ENCODE peak calls at places on chromosomes 12 and 14, in four cellular contexts. F, D, C and U are unnamed samples.

GRCh38 chr12:95802482-95803264 is 12.1 kb upstream of the NTN4 start:
- DNase-seq in F (no peak), D (no peak), C (peak), U (peak)

GRCh38 chr14:80522936-80523335 is 311.6 kb upstream of the DIO2 start:
- DNase-seq in F (no peak), D (no peak), C (no peak), U (no peak)

GRCh38 chr14:95256011-95256775 is 63.5 kb downstream of the CLMN start:
- DNase-seq in F (no peak), D (no peak), C (no peak), U (no peak)

GRCh38 chr14:37544407-37544806 is 50.6 kb downstream of the FOXA1 start:
- DNase-seq in F (no peak), D (no peak), C (peak), U (no peak)

GRCh38 chr12:26631846-26632245 is 201.1 kb downstream of the ITPR2 start:
- DNase-seq in F (no peak), D (no peak), C (no peak), U (peak)

GRCh38 chr12:54175130-54175963 is 13.4 kb downstream of the SMUG1 start:
- DNase-seq in F (no peak), D (no peak), C (peak), U (no peak)

GRCh38 chr14:51908086-51908485 is 47.7 kb downstream of the GNG2 start:
- DNase-seq in F (no peak), D (no peak), C (no peak), U (no peak)

GRCh38 chr12:67519824-67520433 is 128.6 kb upstream of the DYRK2 start:
- DNase-seq in F (no peak), D (no peak), C (no peak), U (no peak)

GRCh38 chr12:45426294-45426693 is 210.4 kb downstream of the ANO6 start:
- DNase-seq in F (no peak), D (no peak), C (no peak), U (no peak)

GRCh38 chr12:49018282-49019119 is at the start of gene PRKAG1:
- DNase-seq in F (peak), D (peak), C (peak), U (peak)
- TF ChIP-seq CTCF in F (peak), D (peak), C (peak), U (peak)

DNA sequence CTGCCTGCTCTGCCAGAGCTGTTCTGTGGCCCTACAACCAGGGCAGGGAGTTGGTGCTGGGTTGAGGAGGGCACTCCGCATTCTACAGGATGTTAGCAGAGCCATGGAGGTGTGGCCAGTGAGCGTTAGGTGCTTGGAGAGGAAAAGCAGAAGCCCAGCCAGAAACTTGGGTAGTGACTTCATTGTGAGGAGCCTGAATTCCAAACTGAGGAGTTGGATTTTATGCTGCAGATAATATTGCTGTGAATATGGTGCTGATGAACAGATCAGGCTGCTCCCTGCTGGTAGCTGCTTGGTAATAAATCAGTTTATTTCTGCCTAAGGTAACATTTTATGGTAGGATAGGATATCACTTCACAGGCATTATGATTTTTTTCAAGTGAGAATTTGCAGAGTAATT is 7.1 kb upstream of the CCDC175 start:
- DNase-seq in F (no peak), D (no peak), C (no peak), U (peak)
- H3K4me3 ChIP-seq in F (no peak), D (no peak), C (no peak), U (no peak)

GRCh38 chr14:96975116-96975515 is 177.9 kb downstream of the VRK1 start:
- DNase-seq in F (no peak), D (no peak), C (no peak), U (no peak)
- TF ChIP-seq CTCF in F (no peak), D (no peak), C (no peak), U (no peak)

GRCh38 chr14:28057286-28058011 is 709.1 kb upstream of the FOXG1 start:
- DNase-seq in F (no peak), D (no peak), C (peak), U (peak)
- H3K4me3 ChIP-seq in F (no peak), D (no peak), C (no peak), U (no peak)

GRCh38 chr14:99479903-99480855 is 480 bp downstream of the SETD3 start:
- DNase-seq in F (no peak), D (peak), C (peak), U (peak)
- TF ChIP-seq CTCF in F (no peak), D (no peak), C (no peak), U (no peak)

DNA sequence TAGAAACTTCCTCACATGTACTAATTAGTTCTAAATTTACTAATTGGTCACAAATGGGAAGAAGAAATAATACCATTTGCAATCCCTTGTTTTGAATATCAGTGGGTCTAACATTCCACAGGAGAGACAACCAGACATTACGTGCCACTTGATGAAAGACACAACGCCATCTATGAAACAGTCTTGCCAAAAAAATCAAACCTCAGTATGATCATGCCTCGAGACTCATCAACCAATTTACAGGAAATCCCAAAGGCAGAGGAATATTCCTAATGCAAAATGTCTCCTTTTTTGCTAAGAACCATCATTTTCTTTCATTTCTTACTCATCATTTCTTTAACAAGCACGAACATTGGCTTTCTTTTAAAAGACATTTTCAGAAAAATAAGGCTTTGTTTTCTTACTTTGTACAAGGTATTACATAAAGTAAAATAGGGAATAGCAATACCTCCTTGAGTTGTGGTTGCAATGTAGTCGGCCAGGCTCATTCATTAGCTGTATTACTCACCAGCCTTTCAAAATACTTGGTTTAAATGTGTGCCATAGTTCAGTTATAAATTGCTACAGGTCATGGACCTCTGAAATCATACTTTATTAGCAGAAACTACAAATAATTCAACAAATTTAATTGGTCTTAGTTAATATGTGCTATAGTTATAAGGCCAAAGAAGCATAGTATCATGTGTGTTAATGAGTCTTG is 436.2 kb upstream of the FLRT2 start:
- DNase-seq in F (no peak), D (no peak), C (no peak), U (peak)
- H3K4me3 ChIP-seq in F (no peak), D (no peak), C (no peak), U (no peak)

GRCh38 chr14:105332352-105332874 is 17.9 kb downstream of the PACS2 start:
- DNase-seq in F (no peak), D (no peak), C (no peak), U (no peak)
- TF ChIP-seq CTCF in F (no peak), D (no peak), C (no peak), U (no peak)

GRCh38 chr14:22427771-22428228 is 161.2 kb downstream of the DAD1 start:
- DNase-seq in F (no peak), D (no peak), C (peak), U (peak)
- H3K4me3 ChIP-seq in F (no peak), D (no peak), C (no peak), U (no peak)

DNA sequence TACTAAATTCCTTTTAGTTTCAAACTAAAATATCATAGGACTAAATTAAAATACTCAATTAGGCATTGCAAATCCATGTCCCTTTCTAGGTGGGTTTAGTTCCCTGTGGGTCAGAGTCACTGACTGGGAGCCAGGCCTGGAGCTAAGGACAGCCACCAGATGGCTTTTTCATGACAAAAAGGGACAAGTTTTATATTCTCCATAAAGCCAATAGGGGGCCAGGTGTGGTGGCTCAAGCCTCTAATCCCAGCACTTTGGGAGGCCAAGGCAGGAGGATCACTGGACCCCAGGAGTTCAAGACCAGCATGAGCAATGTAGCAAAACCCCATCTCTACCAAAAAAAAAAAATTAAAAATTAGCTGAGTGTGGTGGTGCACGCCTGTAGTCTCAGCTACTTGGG is 35.4 kb upstream of the EIF5 start:
- DNase-seq in F (no peak), D (no peak), C (no peak), U (no peak)
- TF ChIP-seq CTCF in F (peak), D (no peak), C (no peak), U (no peak)

DNA sequence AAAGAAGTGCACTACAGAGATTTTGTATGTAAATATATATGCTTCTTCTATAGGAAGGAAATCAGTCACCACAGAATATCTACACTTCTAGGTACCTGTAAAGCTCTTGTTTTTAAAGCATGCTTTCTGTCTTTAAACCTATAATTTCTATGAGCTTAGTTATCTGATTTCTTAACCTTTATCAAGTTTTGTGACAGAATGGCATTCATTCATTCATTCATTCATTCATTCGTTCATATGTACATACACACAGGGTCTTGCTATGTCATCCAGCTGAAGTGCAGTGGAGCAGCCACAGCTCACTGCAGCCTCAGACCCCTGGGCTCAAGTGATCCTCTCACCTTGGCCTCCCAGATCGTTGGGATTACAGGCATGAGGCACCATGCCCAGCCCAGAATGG is 16.1 kb downstream of the PPHLN1 start:
- DNase-seq in F (no peak), D (no peak), C (no peak), U (no peak)
- H3K4me3 ChIP-seq in F (no peak), D (no peak), C (no peak), U (no peak)